ENCODE peak calls at places on chromosomes 5 and 9, in nine cellular contexts. L, V, C, U, O, N, I, Z and A are unnamed samples.
A peak's percentile ranks its signal among the peaks of the same experiment; 100 is the strongest.

GRCh38 chr5:1792842-1793266 is 6.8 kb downstream of the MRPL36 start:
- DNase-seq in N (peak; percentile 97), I (peak; percentile 84), O (no peak), V (peak; percentile 38), C (peak; percentile 83), U (peak; percentile 71), Z (no peak), L (no peak), A (no peak)

GRCh38 chr5:125149503-125149902 is 403.1 kb upstream of the ZNF608 start:
- DNase-seq in O (no peak), N (no peak), L (no peak), Z (no peak), U (no peak), V (no peak), C (no peak), I (no peak), A (no peak)

GRCh38 chr9:34102796-34103195 is 23.7 kb downstream of the DCAF12 start:
- DNase-seq in U (no peak), Z (no peak), L (no peak), V (no peak), I (no peak), O (no peak), C (no peak), N (no peak), A (no peak)

GRCh38 chr5:116046261-116046660 is 14.0 kb downstream of the ARL14EPL start:
- DNase-seq in C (no peak), L (no peak), V (no peak), Z (no peak), U (no peak), I (no peak), N (no peak), O (no peak), A (no peak)

GRCh38 chr5:135233477-135233876 is 165.6 kb downstream of the MACROH2A1 start:
- DNase-seq in N (no peak), L (no peak), Z (no peak), V (no peak), O (no peak), I (no peak), C (no peak), U (no peak), A (no peak)

GRCh38 chr5:115859378-115859777 is 17.6 kb downstream of the AP3S1 start:
- DNase-seq in C (no peak), L (no peak), N (peak; percentile 32), I (no peak), O (no peak), U (no peak), V (no peak), Z (no peak), A (no peak)

GRCh38 chr5:108341866-108342265 is 40.0 kb downstream of the FBXL17 start:
- DNase-seq in Z (no peak), L (no peak), I (no peak), C (no peak), O (no peak), U (no peak), N (no peak), V (no peak), A (no peak)

GRCh38 chr5:32297181-32298055 is 15.3 kb downstream of the MTMR12 start:
- DNase-seq in V (no peak), I (no peak), L (no peak), O (no peak), N (no peak), U (no peak), Z (no peak), C (no peak), A (no peak)

GRCh38 chr9:98890256-98890655 is 53.5 kb upstream of the COL15A1 start:
- DNase-seq in O (no peak), C (no peak), U (no peak), Z (peak; percentile 82), L (no peak), N (no peak), I (no peak), V (peak; percentile 57), A (no peak)

GRCh38 chr9:137299938-137300337 is 2.1 kb downstream of the NRARP start:
- DNase-seq in L (no peak), U (no peak), V (no peak), C (peak; percentile 44), Z (no peak), N (no peak), O (peak; percentile 11), I (no peak), A (no peak)

GRCh38 chr5:31854181-31854624 is 215.3 kb downstream of the PDZD2 start:
- DNase-seq in U (no peak), L (peak; percentile 18), Z (peak; percentile 83), V (no peak), C (peak; percentile 31), N (peak; percentile 87), I (no peak), O (no peak), A (no peak)

GRCh38 chr9:71655141-71655540 is 113.2 kb downstream of the CEMIP2 start:
- DNase-seq in C (no peak), L (no peak), I (no peak), O (no peak), U (no peak), N (no peak), V (no peak), Z (no peak), A (no peak)

GRCh38 chr9:76161546-76161945 is 232.7 kb downstream of the RFK start:
- DNase-seq in U (peak; percentile 64), I (no peak), N (peak; percentile 86), O (no peak), Z (no peak), C (peak; percentile 86), V (no peak), L (no peak), A (no peak)

GRCh38 chr5:101942321-101942882 is 353.7 kb downstream of the SLCO4C1 start:
- DNase-seq in C (peak; percentile 7), U (no peak), V (no peak), L (no peak), N (peak; percentile 8), Z (no peak), I (no peak), O (no peak), A (peak; percentile 42)

GRCh38 chr5:34848230-34848629 is 9.3 kb downstream of the TTC23L start:
- DNase-seq in V (no peak), L (no peak), Z (no peak), U (no peak), I (no peak), O (no peak), N (no peak), C (no peak), A (no peak)

GRCh38 chr9:136093995-136094881 is 851 bp downstream of the NACC2 start:
- DNase-seq in C (peak; percentile 54), V (peak; percentile 69), Z (peak; percentile 96), O (no peak), I (peak; percentile 59), U (no peak), N (peak; percentile 64), L (peak; percentile 71), A (no peak)

GRCh38 chr9:111852291-111852690 is 44.3 kb upstream of the UGCG start:
- DNase-seq in O (no peak), V (no peak), C (no peak), N (no peak), L (no peak), I (no peak), Z (no peak), U (no peak), A (no peak)

GRCh38 chr9:137161558-137162483 is 8.0 kb downstream of the LRRC26 start:
- DNase-seq in Z (no peak), C (no peak), N (no peak), U (no peak), I (no peak), O (no peak), V (no peak), L (no peak), A (no peak)

GRCh38 chr9:74570879-74571512 is 73.9 kb downstream of the RORB start:
- DNase-seq in U (peak; percentile 5), V (no peak), L (no peak), C (peak; percentile 56), N (peak; percentile 21), I (no peak), O (no peak), Z (no peak), A (peak; percentile 21)
- TF ChIP-seq CTCF in U (peak; percentile 63), V (peak; percentile 34), L (no peak), C (peak; percentile 75), N (peak; percentile 75), I (peak; percentile 25), O (peak; percentile 81), Z (no peak), A (peak; percentile 89)

GRCh38 chr5:175840050-175840841 is 31.1 kb upstream of the CPLX2 start:
- DNase-seq in V (no peak), N (peak; percentile 12), Z (no peak), U (no peak), I (no peak), C (peak; percentile 25), O (no peak), L (no peak), A (no peak)
- TF ChIP-seq CTCF in V (peak; percentile 19), N (peak; percentile 72), Z (no peak), U (peak; percentile 54), I (peak; percentile 72), C (peak; percentile 56), O (peak; percentile 52), L (peak; percentile 6), A (peak; percentile 63)

DNA sequence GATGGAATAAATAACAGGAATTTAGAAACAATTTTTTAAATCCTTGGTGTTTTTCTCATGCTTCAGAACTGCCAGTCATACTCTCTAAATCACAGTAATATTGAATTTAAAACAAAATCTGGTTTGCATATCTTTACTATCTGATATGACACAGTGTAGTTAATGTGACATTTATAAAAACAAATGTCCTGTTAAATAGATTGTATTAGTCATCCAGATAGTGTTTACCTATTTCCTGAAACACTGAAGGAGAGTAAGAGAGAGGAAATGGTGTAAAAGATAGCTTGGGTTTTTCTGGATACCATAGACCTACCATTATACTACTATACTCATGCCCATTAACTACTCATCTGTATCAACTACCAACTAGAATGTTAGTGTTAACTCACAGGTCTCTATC is 292.3 kb downstream of the MAN2A1 start:
- DNase-seq in I (no peak), V (no peak), N (no peak), O (no peak), Z (no peak), L (no peak), C (no peak), U (no peak), A (no peak)
- TF ChIP-seq CTCF in I (no peak), V (no peak), N (no peak), O (no peak), Z (no peak), L (no peak), C (no peak), U (no peak), A (no peak)

DNA sequence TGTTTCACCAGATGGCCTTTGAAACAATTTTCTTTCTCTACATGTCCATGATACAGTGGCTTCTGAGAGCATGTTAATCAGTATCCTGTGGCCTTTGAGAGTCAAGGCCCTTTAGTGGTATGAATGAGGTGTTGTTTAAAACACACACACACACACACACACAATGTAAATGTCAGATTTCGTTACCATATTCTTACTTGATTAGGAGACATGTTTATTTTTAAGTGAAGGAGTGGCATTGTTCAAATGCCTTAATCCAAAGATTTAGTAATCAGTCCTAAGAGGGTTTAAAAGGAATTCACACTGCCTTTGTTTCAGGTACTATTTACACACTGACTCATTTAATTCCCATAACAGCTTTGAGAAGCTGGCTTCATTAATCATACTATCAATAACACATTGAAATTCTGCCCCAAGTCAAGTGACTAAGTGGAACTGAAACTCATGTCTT is 124.5 kb downstream of the ALDH1A1 start:
- DNase-seq in Z (no peak), O (no peak), U (no peak), I (no peak), N (peak; percentile 80), C (no peak), L (no peak), V (no peak), A (no peak)
- TF ChIP-seq CTCF in Z (no peak), O (no peak), U (no peak), I (no peak), N (no peak), C (no peak), L (no peak), V (no peak), A (no peak)